ENCODE peak calls at places on chromosomes 7 and 10, in five cellular contexts. Q is upper lobe of right lung; O is naive thymus-derived CD4-positive, alpha-beta T cell; B is heart right ventricle; P is A549. G is an unnamed sample. For H3K4me1, the result is how much of the 10 kb centered on the place peaks cover.

GRCh38 chr10:126459032-126459831 is 71.0 kb upstream of the ADAM12 start:
- DNase-seq in P (peak), Q (no peak), O (no peak), B (no peak), G (peak)

GRCh38 chr7:47534322-47535032 is 47.4 kb downstream of the TNS3 start:
- DNase-seq in B (no peak), Q (no peak), O (no peak), P (peak), G (peak)

GRCh38 chr7:39413866-39414668 is 152.1 kb upstream of the YAE1 start:
- DNase-seq in B (peak), Q (peak), O (peak), P (peak), G (peak)

GRCh38 chr7:139232893-139233292 is 1.9 kb downstream of the UBN2 start:
- DNase-seq in P (no peak), O (no peak), B (no peak), Q (no peak), G (peak)

GRCh38 chr7:155358948-155359712 is 61.5 kb downstream of the INSIG1 start:
- DNase-seq in O (no peak), Q (peak), P (no peak), B (no peak), G (no peak)

GRCh38 chr7:2355079-2356008 is 717 bp downstream of the EIF3B start:
- DNase-seq in B (no peak), Q (peak), O (peak), P (peak), G (peak)

GRCh38 chr10:86971146-86971991 is 3.1 kb downstream of the ADIRF start:
- DNase-seq in B (peak), O (peak), P (peak), Q (peak), G (peak)

GRCh38 chr10:109898666-109899577 is 24.4 kb downstream of the XPNPEP1 start:
- DNase-seq in P (no peak), O (no peak), B (no peak), Q (no peak), G (no peak)

GRCh38 chr7:102393467-102393866 is 2.7 kb upstream of the PRKRIP1 start:
- DNase-seq in B (no peak), Q (no peak), O (no peak), P (no peak), G (no peak)

GRCh38 chr10:116765549-116766162 is 23.3 kb upstream of the HSPA12A start:
- DNase-seq in P (no peak), O (peak), Q (peak), B (no peak), G (no peak)

GRCh38 chr7:130144632-130145171 is 60.5 kb downstream of the TMEM209 start:
- DNase-seq in B (no peak), O (no peak), Q (peak), P (peak), G (peak)

GRCh38 chr7:55006499-55006898 is 12.3 kb upstream of the EGFR start:
- DNase-seq in Q (no peak), O (no peak), P (no peak), B (no peak), G (no peak)

GRCh38 chr7:24718977-24719491 is 38.2 kb downstream of the GSDME start:
- DNase-seq in B (no peak), P (no peak), Q (no peak), O (no peak), G (no peak)

GRCh38 chr10:131548176-131548575 is 236.7 kb upstream of the TCERG1L start:
- DNase-seq in B (no peak), Q (no peak), P (no peak), O (no peak), G (no peak)

GRCh38 chr10:111481271-111482073 is 404.6 kb downstream of the ADRA2A start:
- DNase-seq in O (no peak), Q (no peak), P (peak), B (no peak), G (no peak)

DNA sequence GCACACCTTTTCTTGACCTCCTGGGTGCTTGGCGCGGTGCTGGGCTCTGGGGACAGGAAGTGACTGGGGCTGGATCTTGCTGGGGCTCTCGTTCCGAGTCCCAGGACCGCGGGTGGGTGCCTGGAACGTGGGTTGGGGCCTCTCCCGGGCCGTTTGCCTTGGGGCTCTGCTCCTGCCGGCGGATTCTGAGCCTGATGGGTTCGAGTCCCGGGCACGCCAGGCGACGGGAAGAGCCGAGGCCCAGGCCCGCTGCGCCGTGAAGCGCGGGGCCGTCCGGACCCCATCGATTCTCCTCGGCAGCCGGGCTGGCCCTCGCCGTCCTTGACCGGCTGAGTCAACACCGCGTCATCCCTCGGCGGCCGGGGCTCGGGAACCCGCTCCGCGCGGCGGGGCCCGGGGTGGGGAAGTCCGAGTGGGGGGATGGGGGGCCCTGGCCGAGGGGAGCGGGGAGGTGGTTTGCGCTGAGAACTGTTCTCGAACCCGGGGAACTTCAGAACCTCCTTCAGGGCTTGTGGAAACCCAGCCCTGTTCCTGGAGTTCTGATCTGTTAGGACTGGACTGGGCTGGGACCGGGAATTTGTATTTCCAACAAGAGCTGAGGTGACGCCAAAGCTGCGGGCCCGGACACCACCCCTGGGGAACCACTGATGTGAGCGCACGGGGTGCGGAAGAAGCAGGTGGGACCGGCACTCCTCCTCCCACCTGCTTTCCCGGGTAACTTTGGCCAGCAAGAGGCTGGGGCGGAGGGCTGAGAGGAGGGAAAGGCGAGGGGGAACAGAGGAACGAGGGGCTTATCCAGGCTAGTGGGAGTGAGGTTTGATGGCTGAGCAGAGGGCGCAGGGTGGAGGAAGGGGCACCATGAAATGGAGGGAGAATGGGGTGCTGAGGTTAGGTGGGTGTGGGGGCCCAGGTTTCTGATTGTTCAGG is 6.2 kb downstream of the HHEX start:
- DNase-seq in Q (no peak), B (no peak), O (no peak), P (no peak), G (peak)
- H3K4me3 ChIP-seq in Q (no peak), B (peak), O (no peak), P (peak), G (peak)

GRCh38 chr7:150507947-150508602 is 6.6 kb upstream of the GIMAP7 start:
- DNase-seq in O (no peak), Q (no peak), P (no peak), B (no peak), G (no peak)
- H3K4me1 ChIP-seq in O (half or more), Q (under half), P (under half), B (under half), G (under half)

GRCh38 chr10:19952611-19953010 is 136.4 kb downstream of the PLXDC2 start:
- DNase-seq in P (no peak), B (no peak), O (no peak), Q (no peak), G (no peak)

GRCh38 chr10:19956633-19957032 is 140.4 kb downstream of the PLXDC2 start:
- DNase-seq in O (no peak), B (no peak), P (no peak), Q (no peak), G (no peak)

GRCh38 chr10:19954601-19955000 is 138.4 kb downstream of the PLXDC2 start:
- DNase-seq in P (no peak), O (no peak), B (no peak), Q (no peak), G (no peak)

GRCh38 chr10:19947656-19948055 is 131.4 kb downstream of the PLXDC2 start:
- DNase-seq in P (no peak), Q (no peak), B (no peak), O (no peak), G (no peak)

DNA sequence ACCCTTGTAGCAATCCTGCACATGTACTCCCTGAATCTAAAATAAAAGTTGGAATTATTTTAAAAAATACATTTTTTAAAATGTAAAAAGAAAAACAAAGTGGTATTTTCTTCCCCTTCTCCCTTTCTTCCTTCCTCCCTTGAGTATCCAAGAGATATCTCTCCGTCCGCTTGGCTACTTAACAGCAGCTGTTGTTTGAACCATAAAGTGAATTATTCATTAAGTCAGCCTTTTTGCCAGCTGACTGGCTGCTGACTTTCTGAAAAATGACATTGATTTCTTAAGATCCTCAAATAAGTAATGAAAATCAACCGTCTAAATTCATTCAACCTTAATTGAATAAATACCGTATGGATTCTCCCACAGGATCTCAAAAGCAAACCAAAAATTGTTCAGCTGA is 135.9 kb downstream of the PLXDC2 start:
- DNase-seq in B (no peak), P (no peak), O (no peak), Q (no peak), G (no peak)
- H3K4me3 ChIP-seq in B (no peak), P (no peak), O (no peak), Q (no peak), G (no peak)

GRCh38 chr10:32049113-32049512 is 7.1 kb downstream of the KIF5B start:
- DNase-seq in O (no peak), P (no peak), Q (no peak), B (no peak), G (peak)
- H3K4me1 ChIP-seq in O (half or more), P (half or more), Q (half or more), B (half or more), G (half or more)

GRCh38 chr7:17069146-17069545 is 187.4 kb upstream of the AGR3 start:
- DNase-seq in P (no peak), O (no peak), B (no peak), Q (no peak), G (no peak)
- H3K4me3 ChIP-seq in P (no peak), O (no peak), B (no peak), Q (no peak), G (no peak)

GRCh38 chr7:983182-984071 is 446 bp downstream of the CYP2W1 start:
- DNase-seq in O (no peak), Q (peak), P (no peak), B (no peak), G (no peak)
- H3K4me1 ChIP-seq in O (under half), Q (under half), P (under half), B (under half), G (under half)

GRCh38 chr7:84948632-84949031 is 238.2 kb downstream of the SEMA3D start:
- DNase-seq in O (no peak), Q (no peak), P (no peak), B (no peak), G (peak)

GRCh38 chr7:84949501-84949900 is 237.4 kb downstream of the SEMA3D start:
- DNase-seq in P (no peak), Q (no peak), O (no peak), B (no peak), G (no peak)

GRCh38 chr7:84946549-84946948 is 240.3 kb downstream of the SEMA3D start:
- DNase-seq in B (no peak), Q (no peak), O (no peak), P (no peak), G (no peak)

GRCh38 chr7:84950836-84951235 is 236.0 kb downstream of the SEMA3D start:
- DNase-seq in O (no peak), Q (no peak), P (peak), B (no peak), G (no peak)

DNA sequence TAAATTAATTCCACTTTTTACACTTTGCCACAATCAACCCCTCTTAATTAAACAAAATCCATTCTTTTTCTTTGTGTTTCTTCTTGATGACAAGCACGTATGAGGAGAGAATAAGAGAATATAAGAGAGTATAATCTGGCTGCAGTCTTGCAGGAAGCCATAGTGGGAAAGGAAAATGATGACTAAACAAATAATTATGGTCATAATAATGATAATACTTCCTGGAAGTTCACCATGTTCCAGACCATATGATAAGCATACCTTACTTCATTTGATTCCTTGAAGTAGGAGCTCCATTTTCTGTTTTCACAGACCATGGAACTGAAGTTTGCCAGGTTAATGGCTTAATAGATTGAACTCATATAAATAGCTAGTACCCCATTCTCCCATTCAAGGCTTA is 237.8 kb downstream of the SEMA3D start:
- DNase-seq in Q (no peak), O (no peak), P (no peak), B (no peak), G (no peak)
- H3K4me3 ChIP-seq in Q (no peak), O (no peak), P (no peak), B (no peak), G (no peak)